ENCODE peak calls at places on chromosomes 7 and 10, in four cellular contexts. E is H9, S is H1, X is trophoblast cell. T is an unnamed sample.

GRCh38 chr7:37920619-37921339 is at the start of gene EPDR1:
- DNase-seq in E (peak; percentile 75), S (peak; percentile 78), X (peak; percentile 31), T (peak; percentile 71)

GRCh38 chr7:66016131-66016461 is 34.1 kb upstream of the GUSB start:
- DNase-seq in E (no peak), S (no peak), X (peak; percentile 85), T (no peak)

GRCh38 chr7:156475179-156475578 is 165.4 kb upstream of the RNF32 start:
- DNase-seq in E (no peak), S (peak; percentile 28), X (no peak), T (no peak)

GRCh38 chr10:94002156-94002555 is 8.4 kb downstream of the PLCE1 start:
- DNase-seq in E (no peak), S (no peak), X (no peak), T (no peak)

GRCh38 chr10:94224656-94225055 is 138.1 kb downstream of the NOC3L start:
- DNase-seq in E (no peak), S (no peak), X (no peak), T (no peak)

GRCh38 chr10:101495324-101495925 is 92.6 kb downstream of the POLL start:
- DNase-seq in E (no peak), S (no peak), X (peak; percentile 4), T (peak; percentile 67)

GRCh38 chr10:11437391-11438241 is 173.8 kb downstream of the USP6NL start:
- DNase-seq in E (peak; percentile 88), S (peak; percentile 60), X (no peak), T (peak; percentile 72)

GRCh38 chr10:63210611-63211196 is 77.6 kb downstream of the NRBF2 start:
- DNase-seq in E (no peak), S (no peak), X (no peak), T (no peak)

GRCh38 chr7:147833549-147833948 is 757.0 kb upstream of the C7orf33 start:
- DNase-seq in E (peak; percentile 74), S (peak; percentile 52), X (no peak), T (peak; percentile 91)

GRCh38 chr7:28688651-28689050 is 269.5 kb downstream of the TRIL start:
- DNase-seq in E (no peak), S (no peak), X (peak; percentile 21), T (no peak)

GRCh38 chr10:117503170-117503885 is 39.2 kb upstream of the EMX2 start:
- DNase-seq in E (peak; percentile 20), S (no peak), X (no peak), T (no peak)

GRCh38 chr10:36602374-36602773 is 523.0 kb upstream of the ANKRD30A start:
- DNase-seq in E (no peak), S (no peak), X (no peak), T (no peak)

GRCh38 chr7:3494890-3495289 is 193.8 kb downstream of the SDK1 start:
- DNase-seq in E (no peak), S (no peak), X (no peak), T (no peak)

GRCh38 chr7:108278281-108278680 is 148.1 kb upstream of the LAMB4 start:
- DNase-seq in E (no peak), S (no peak), X (no peak), T (no peak)

GRCh38 chr10:59896186-59896585 is 10.2 kb downstream of the CCDC6 start:
- DNase-seq in E (no peak), S (no peak), X (no peak), T (no peak)

GRCh38 chr10:69088471-69088769 is 517 bp downstream of the SRGN start:
- DNase-seq in E (no peak), S (no peak), X (no peak), T (no peak)

GRCh38 chr7:151245360-151246160 is 2.9 kb downstream of the SMARCD3 start:
- DNase-seq in E (peak; percentile 64), S (peak; percentile 81), X (no peak), T (peak; percentile 49)

GRCh38 chr10:130833596-130833995 is 477.9 kb downstream of the TCERG1L start:
- DNase-seq in E (no peak), S (no peak), X (no peak), T (no peak)

GRCh38 chr7:128915271-128915819 is 4.8 kb upstream of the KCP start:
- DNase-seq in E (peak; percentile 30), S (peak; percentile 55), X (no peak), T (no peak)

GRCh38 chr7:128912281-128912680 is 1.8 kb upstream of the KCP start:
- DNase-seq in E (peak; percentile 23), S (peak; percentile 39), X (no peak), T (no peak)

GRCh38 chr7:128915841-128916642 is 5.5 kb upstream of the KCP start:
- DNase-seq in E (peak; percentile 55), S (peak; percentile 69), X (no peak), T (no peak)

GRCh38 chr7:128914566-128915151 is 4.2 kb upstream of the KCP start:
- DNase-seq in E (peak; percentile 53), S (peak; percentile 61), X (no peak), T (no peak)

GRCh38 chr7:128913856-128914565 is 3.5 kb upstream of the KCP start:
- DNase-seq in E (no peak), S (peak; percentile 35), X (no peak), T (no peak)
- H3K4ac ChIP-seq in E (no peak overlapping the region), S (no peak overlapping the region), X (no peak overlapping the region), T (no peak overlapping the region)

DNA sequence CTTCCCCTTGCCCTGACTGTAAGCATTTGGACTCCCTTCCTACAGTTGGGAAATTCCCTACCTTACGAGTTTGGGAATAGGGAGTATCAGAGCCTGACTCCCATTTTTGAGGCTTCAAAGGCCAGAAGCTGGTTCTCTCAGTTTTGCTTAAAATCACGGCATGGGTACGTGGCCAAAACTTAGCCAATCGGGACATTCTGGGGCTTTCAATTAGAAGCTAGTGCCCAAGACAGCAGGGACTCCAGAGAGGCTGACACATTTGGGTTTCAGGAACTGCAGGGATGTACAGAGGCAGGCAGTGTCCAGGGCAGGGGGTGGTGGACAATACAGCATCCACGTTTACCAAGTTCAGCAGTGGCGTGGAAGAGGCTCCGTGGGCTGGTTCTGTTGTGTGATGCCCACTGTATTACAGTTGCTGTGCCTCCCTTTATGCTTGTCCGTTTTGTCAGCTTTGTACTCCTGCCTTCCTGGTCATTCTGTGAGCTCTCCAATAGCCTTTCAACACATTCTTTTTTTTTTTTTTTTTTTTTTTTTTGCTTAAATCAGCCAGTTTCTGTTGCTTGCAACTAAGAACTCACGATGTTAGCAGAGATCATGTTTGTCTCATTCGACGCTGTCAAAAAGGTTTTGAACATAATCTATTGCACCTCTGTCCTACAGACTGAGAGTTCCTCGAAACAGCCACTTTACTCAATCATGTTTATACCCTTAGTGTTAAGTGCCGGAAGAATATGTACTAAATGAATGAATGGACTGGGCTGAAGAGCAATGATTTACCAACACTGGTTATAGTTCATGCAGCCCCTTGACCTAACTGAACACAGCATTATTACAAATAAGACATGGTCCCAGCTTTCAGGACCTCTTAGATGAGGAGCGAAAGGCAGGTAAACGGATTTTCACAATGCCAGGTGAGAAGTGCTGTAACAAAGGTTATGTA is 1.1 kb downstream of the GGCT start:
- DNase-seq in E (no peak), S (no peak), X (no peak), T (no peak)
- H3K79me2 ChIP-seq in E (peaks cover 19% of the 10 kb centered on the region), S (peaks cover 9% of the 10 kb centered on the region), X (peaks cover 7% of the 10 kb centered on the region), T (peaks cover 20% of the 10 kb centered on the region)

GRCh38 chr10:77563638-77564270 is 73.9 kb downstream of the KCNMA1 start:
- DNase-seq in E (no peak), S (no peak), X (no peak), T (peak; percentile 38)

GRCh38 chr10:77564781-77565589 is 72.6 kb downstream of the KCNMA1 start:
- DNase-seq in E (peak; percentile 85), S (peak; percentile 77), X (no peak), T (peak; percentile 97)

GRCh38 chr10:77566228-77566627 is 71.4 kb downstream of the KCNMA1 start:
- DNase-seq in E (no peak), S (no peak), X (peak; percentile 67), T (peak; percentile 31)

GRCh38 chr10:77566914-77567566 is 70.6 kb downstream of the KCNMA1 start:
- DNase-seq in E (no peak), S (no peak), X (no peak), T (peak; percentile 46)

DNA sequence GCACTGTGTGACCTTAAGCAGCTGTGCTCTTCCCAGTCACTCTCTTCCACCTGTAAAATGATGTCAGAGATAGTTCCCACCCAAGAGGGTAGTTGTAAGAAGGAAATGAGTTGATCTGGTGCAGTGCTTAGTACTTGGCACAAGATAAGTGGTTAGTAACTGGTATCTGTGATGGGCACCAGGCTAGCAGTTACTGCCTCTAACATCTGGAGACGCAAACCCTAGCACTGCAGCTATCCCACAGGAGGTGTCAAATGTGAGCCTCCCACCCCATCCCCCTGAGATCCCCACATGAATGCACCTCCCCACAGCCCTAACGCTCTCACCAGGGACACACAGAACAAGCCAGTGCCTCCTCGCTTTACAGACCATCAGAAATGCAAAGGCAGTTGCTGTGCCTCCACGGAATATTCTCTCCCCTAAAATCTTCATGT is 72.0 kb downstream of the KCNMA1 start:
- DNase-seq in E (no peak), S (no peak), X (no peak), T (no peak)
- H3K4ac ChIP-seq in E (no peak overlapping the region), S (peak overlapping the region; percentile 91), X (no peak overlapping the region), T (no peak overlapping the region)

GRCh38 chr7:6116216-6116615 is 85.0 kb downstream of the ANKRD61 start:
- DNase-seq in E (no peak), S (no peak), X (no peak), T (no peak)
- H3K79me2 ChIP-seq in E (peaks cover 1% of the 10 kb centered on the region), S (no peaks in the 10 kb centered on the region), X (no peaks in the 10 kb centered on the region), T (peaks cover 1% of the 10 kb centered on the region)

GRCh38 chr7:36460811-36461429 is 71.3 kb downstream of the ANLN start:
- DNase-seq in E (no peak), S (no peak), X (no peak), T (no peak)

GRCh38 chr7:36459236-36459960 is 69.7 kb downstream of the ANLN start:
- DNase-seq in E (no peak), S (no peak), X (peak; percentile 87), T (peak; percentile 94)

GRCh38 chr7:36468361-36469140 is 78.9 kb downstream of the ANLN start:
- DNase-seq in E (no peak), S (no peak), X (peak; percentile 71), T (no peak)

GRCh38 chr7:36462551-36463137 is 73.0 kb downstream of the ANLN start:
- DNase-seq in E (no peak), S (no peak), X (no peak), T (no peak)
- H3K4ac ChIP-seq in E (no peak overlapping the region), S (no peak overlapping the region), X (no peak overlapping the region), T (no peak overlapping the region)

GRCh38 chr7:23308754-23309153 is 9.6 kb downstream of the MALSU1 start:
- DNase-seq in E (no peak), S (no peak), X (no peak), T (no peak)
- H3K79me2 ChIP-seq in E (no peaks in the 10 kb centered on the region), S (no peaks in the 10 kb centered on the region), X (no peaks in the 10 kb centered on the region), T (peaks cover 8% of the 10 kb centered on the region)

T was measured in mesendoderm.